ENCODE peak calls at places on chromosomes 3 and 15, in four cellular contexts. N is B cell, Y is bronchial epithelial cell, X is HEK293T. Z is an unnamed sample.

GRCh38 chr15:38528279-38528678 is 36.3 kb downstream of the RASGRP1 start:
- DNase-seq in Y (peak; percentile 18), N (no peak), X (no peak), Z (no peak)

GRCh38 chr3:106945435-106945834 is 431.8 kb upstream of the CCDC54 start:
- DNase-seq in N (no peak), Y (no peak), X (no peak), Z (peak; percentile 66)

GRCh38 chr3:171320721-171321120 is 139.5 kb downstream of the TNIK start:
- DNase-seq in Y (no peak), X (peak; percentile 12), N (no peak), Z (no peak)

GRCh38 chr15:35713733-35714132 is 167.8 kb upstream of the DPH6 start:
- DNase-seq in N (no peak), Y (peak; percentile 98), X (no peak), Z (no peak)

GRCh38 chr3:119291062-119291700 is 3.0 kb upstream of the ARHGAP31 start:
- DNase-seq in Y (no peak), N (no peak), X (no peak), Z (no peak)

GRCh38 chr15:74422723-74423442 is 10.9 kb downstream of the SEMA7A start:
- DNase-seq in X (no peak), Y (peak; percentile 71), N (no peak), Z (peak; percentile 30)

GRCh38 chr3:184687363-184688049 is 24.4 kb downstream of the MAGEF1 start:
- DNase-seq in X (peak; percentile 36), Y (no peak), N (peak; percentile 62), Z (no peak)

GRCh38 chr15:63200464-63201242 is 11.2 kb downstream of the RAB8B start:
- DNase-seq in Y (no peak), N (no peak), X (no peak), Z (no peak)

GRCh38 chr15:100902436-100903190 is 16.5 kb upstream of the LRRK1 start:
- DNase-seq in X (no peak), Y (peak; percentile 91), N (no peak), Z (peak; percentile 67)

GRCh38 chr3:36814071-36814717 is 49.8 kb upstream of the DCLK3 start:
- DNase-seq in Y (no peak), N (no peak), X (no peak), Z (no peak)

GRCh38 chr15:90686435-90687218 is 30.5 kb upstream of the BLM start:
- DNase-seq in X (no peak), Y (no peak), N (peak; percentile 20), Z (no peak)

GRCh38 chr3:60622349-60622748 is 628.9 kb downstream of the FHIT start:
- DNase-seq in X (no peak), Y (no peak), N (no peak), Z (no peak)

GRCh38 chr3:9396301-9396631 is 1.1 kb upstream of the SETD5 start:
- DNase-seq in X (peak; percentile 69), Y (peak; percentile 91), N (no peak), Z (peak; percentile 91)

GRCh38 chr3:127706785-127707351 is 34.1 kb downstream of the ABTB1 start:
- DNase-seq in N (no peak), Y (no peak), X (no peak), Z (no peak)

GRCh38 chr3:197906023-197906849 is 43.8 kb upstream of the RPL35A start:
- DNase-seq in X (peak; percentile 77), Y (peak; percentile 88), N (peak; percentile 82), Z (peak; percentile 81)

GRCh38 chr3:70982700-70983140 is 600.8 kb downstream of the FOXP1 start:
- DNase-seq in Y (peak; percentile 92), N (no peak), X (peak; percentile 14), Z (peak; percentile 41)

GRCh38 chr3:112699436-112699978 is 58.6 kb upstream of the CCDC80 start:
- DNase-seq in Y (peak; percentile 73), X (no peak), N (no peak), Z (no peak)

GRCh38 chr3:194259982-194260856 is 90.9 kb downstream of the CPN2 start:
- DNase-seq in N (no peak), Y (peak; percentile 25), X (no peak), Z (no peak)

GRCh38 chr3:177468331-177468730 is 271.0 kb upstream of the TBL1XR1 start:
- DNase-seq in N (no peak), Y (no peak), X (no peak), Z (peak; percentile 89)

GRCh38 chr3:53845103-53845880 is 927 bp downstream of the CHDH start:
- DNase-seq in Y (peak; percentile 16), N (peak; percentile 11), X (peak; percentile 59), Z (peak; percentile 5)

GRCh38 chr3:13698498-13698897 is 149.6 kb downstream of the FBLN2 start:
- DNase-seq in X (no peak), Y (no peak), N (no peak), Z (no peak)

GRCh38 chr15:66108483-66109270 is 144.9 kb downstream of the MEGF11 start:
- DNase-seq in Y (no peak), X (no peak), N (no peak), Z (no peak)

GRCh38 chr3:50708620-50709019 is 33.9 kb downstream of the DOCK3 start:
- DNase-seq in X (no peak), N (no peak), Y (no peak), Z (no peak)

GRCh38 chr3:109098245-109098644 is 19.7 kb downstream of the MORC1 start:
- DNase-seq in Y (peak; percentile 22), N (no peak), X (peak; percentile 45), Z (no peak)

GRCh38 chr15:41284425-41285177 is 47.8 kb downstream of the OIP5 start:
- DNase-seq in Y (peak; percentile 17), N (no peak), X (peak; percentile 7), Z (no peak)

GRCh38 chr3:8736436-8736835 is 2.8 kb downstream of the CAV3 start:
- DNase-seq in N (no peak), X (no peak), Y (no peak), Z (no peak)

GRCh38 chr3:51874889-51875288 is 512 bp downstream of the IQCF5 start:
- DNase-seq in X (no peak), N (no peak), Y (no peak), Z (no peak)

GRCh38 chr3:109125902-109126301 is 8.0 kb upstream of the MORC1 start:
- DNase-seq in N (no peak), X (no peak), Y (no peak), Z (no peak)

GRCh38 chr3:100040446-100040845 is 73.9 kb downstream of the FILIP1L start:
- DNase-seq in Y (no peak), N (no peak), X (no peak), Z (no peak)

GRCh38 chr3:76400141-76400540 is 614.8 kb upstream of the ZNF717 start:
- DNase-seq in N (no peak), Y (peak; percentile 11), X (no peak), Z (no peak)

GRCh38 chr3:152620395-152620794 is 214.5 kb upstream of the P2RY1 start:
- DNase-seq in X (no peak), Y (no peak), N (no peak), Z (no peak)

GRCh38 chr3:111712294-111713180 is 117.4 kb upstream of the ZBED2 start:
- DNase-seq in N (no peak), Y (peak; percentile 86), X (no peak), Z (no peak)

GRCh38 chr3:101310580-101311375 is 9.6 kb downstream of the IMPG2 start:
- DNase-seq in N (no peak), Y (no peak), X (peak; percentile 31), Z (no peak)

GRCh38 chr3:138186216-138186615 is 885 bp upstream of the ARMC8 start:
- DNase-seq in Y (peak; percentile 14), N (peak; percentile 6), X (no peak), Z (no peak)